ENCODE peak calls at places on chromosomes 1 and 21, in five cellular contexts. One of them, this sample, is unnamed.

GRCh38 chr1:225596152-225596551 is 56.8 kb downstream of the ENAH start:
- DNase-seq in endodermal cell: no peak
- DNase-seq in chondrocyte: no peak
- DNase-seq in GM23338: no peak
- DNase-seq in neural progenitor cell: no peak
- DNase-seq in this sample: no peak

GRCh38 chr1:3775498-3776230 is 3.1 kb downstream of the SMIM1 start:
- DNase-seq in endodermal cell: peak; percentile 85
- DNase-seq in chondrocyte: no peak
- DNase-seq in GM23338: peak; percentile 82
- DNase-seq in neural progenitor cell: peak; percentile 72
- DNase-seq in this sample: peak; percentile 86

GRCh38 chr1:55257958-55258357 is 42.8 kb upstream of the USP24 start:
- DNase-seq in endodermal cell: no peak
- DNase-seq in chondrocyte: no peak
- DNase-seq in GM23338: no peak
- DNase-seq in neural progenitor cell: no peak
- DNase-seq in this sample: peak; percentile 78

GRCh38 chr21:46153259-46154154 is 1.9 kb downstream of the FTCD start:
- DNase-seq in endodermal cell: peak; percentile 94
- DNase-seq in chondrocyte: peak; percentile 87
- DNase-seq in GM23338: peak; percentile 88
- DNase-seq in neural progenitor cell: peak; percentile 80
- DNase-seq in this sample: peak; percentile 26

GRCh38 chr1:85894651-85895050 is 186.4 kb upstream of the ZNHIT6 start:
- DNase-seq in endodermal cell: peak; percentile 72
- DNase-seq in chondrocyte: no peak
- DNase-seq in GM23338: peak; percentile 66
- DNase-seq in neural progenitor cell: peak; percentile 43
- DNase-seq in this sample: peak; percentile 54

GRCh38 chr1:167757433-167758309 is 35.9 kb downstream of the MPZL1 start:
- DNase-seq in endodermal cell: no peak
- DNase-seq in chondrocyte: no peak
- DNase-seq in GM23338: no peak
- DNase-seq in neural progenitor cell: no peak
- DNase-seq in this sample: no peak

GRCh38 chr1:150995896-150996295 is 10.8 kb downstream of the MINDY1 start:
- DNase-seq in endodermal cell: peak; percentile 86
- DNase-seq in chondrocyte: no peak
- DNase-seq in GM23338: peak; percentile 66
- DNase-seq in neural progenitor cell: peak; percentile 60
- DNase-seq in this sample: peak; percentile 47

GRCh38 chr1:11804666-11805453 is 904 bp downstream of the MTHFR start:
- DNase-seq in endodermal cell: no peak
- DNase-seq in chondrocyte: no peak
- DNase-seq in GM23338: peak; percentile 36
- DNase-seq in neural progenitor cell: peak; percentile 28
- DNase-seq in this sample: peak; percentile 31

GRCh38 chr1:105793541-105794146 is 1262.8 kb upstream of the PRMT6 start:
- DNase-seq in endodermal cell: peak; percentile 84
- DNase-seq in chondrocyte: no peak
- DNase-seq in GM23338: peak; percentile 76
- DNase-seq in neural progenitor cell: peak; percentile 70
- DNase-seq in this sample: peak; percentile 48

GRCh38 chr1:247854899-247855545 is 2.0 kb upstream of the TRIM58 start:
- DNase-seq in endodermal cell: no peak
- DNase-seq in chondrocyte: no peak
- DNase-seq in GM23338: peak; percentile 21
- DNase-seq in neural progenitor cell: no peak
- DNase-seq in this sample: no peak

GRCh38 chr1:247862756-247863155 is 5.8 kb downstream of the TRIM58 start:
- DNase-seq in endodermal cell: no peak
- DNase-seq in chondrocyte: no peak
- DNase-seq in GM23338: no peak
- DNase-seq in neural progenitor cell: no peak
- DNase-seq in this sample: no peak

GRCh38 chr1:247855911-247856310 is 1.1 kb upstream of the TRIM58 start:
- DNase-seq in endodermal cell: no peak
- DNase-seq in chondrocyte: no peak
- DNase-seq in GM23338: no peak
- DNase-seq in neural progenitor cell: no peak
- DNase-seq in this sample: no peak

GRCh38 chr1:247857986-247858356 is 984 bp downstream of the TRIM58 start:
- DNase-seq in endodermal cell: no peak
- DNase-seq in chondrocyte: no peak
- DNase-seq in GM23338: peak; percentile 31
- DNase-seq in neural progenitor cell: no peak
- DNase-seq in this sample: no peak

GRCh38 chr1:247857069-247857985 is at the start of gene TRIM58:
- DNase-seq in endodermal cell: no peak
- DNase-seq in chondrocyte: no peak
- DNase-seq in GM23338: peak; percentile 67
- DNase-seq in neural progenitor cell: no peak
- DNase-seq in this sample: no peak
- TF ChIP-seq CTCF in endodermal cell: peak; percentile 72
- TF ChIP-seq CTCF in chondrocyte: peak; percentile 19
- TF ChIP-seq CTCF in GM23338: no peak
- TF ChIP-seq CTCF in neural progenitor cell: no peak
- TF ChIP-seq CTCF in this sample: no peak

GRCh38 chr1:97743129-97743528 is 177.7 kb downstream of the DPYD start:
- DNase-seq in endodermal cell: no peak
- DNase-seq in chondrocyte: no peak
- DNase-seq in GM23338: peak; percentile 25
- DNase-seq in neural progenitor cell: no peak
- DNase-seq in this sample: no peak
- TF ChIP-seq CTCF in endodermal cell: no peak
- TF ChIP-seq CTCF in chondrocyte: no peak
- TF ChIP-seq CTCF in GM23338: no peak
- TF ChIP-seq CTCF in neural progenitor cell: no peak
- TF ChIP-seq CTCF in this sample: no peak

DNA sequence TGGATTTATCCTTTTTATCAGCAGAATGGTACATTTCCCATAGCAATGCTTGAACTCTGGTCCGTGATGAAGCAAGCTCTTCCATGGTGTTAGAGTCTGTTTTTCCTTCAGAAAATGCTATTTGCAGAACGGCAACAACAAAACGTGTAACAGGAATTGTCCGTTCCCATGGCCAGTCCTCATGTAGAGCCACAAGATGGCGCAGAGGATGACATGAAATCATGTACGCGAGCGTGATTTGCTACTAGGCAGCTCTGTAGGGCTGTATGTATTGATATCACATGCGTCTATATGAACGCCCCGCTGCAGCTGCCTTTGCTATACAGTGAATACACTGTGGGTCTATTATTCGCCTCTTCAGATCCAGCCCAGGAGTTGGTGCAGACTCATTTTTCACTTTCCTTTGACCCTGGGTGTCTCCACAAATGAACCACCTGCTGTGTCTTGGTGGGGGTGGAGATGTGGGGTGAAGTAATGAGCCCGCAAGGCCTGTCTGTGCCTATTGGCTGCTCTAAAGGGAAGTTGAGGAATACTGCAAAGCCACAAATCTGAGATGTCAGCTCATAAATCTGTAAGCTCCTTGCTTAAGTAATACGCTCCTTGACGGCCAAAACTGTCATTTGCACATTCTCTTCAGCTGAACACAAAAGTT is 361.5 kb downstream of the KIF26B start:
- DNase-seq in endodermal cell: no peak
- DNase-seq in chondrocyte: no peak
- DNase-seq in GM23338: peak; percentile 30
- DNase-seq in neural progenitor cell: peak; percentile 36
- DNase-seq in this sample: no peak
- TF ChIP-seq CTCF in endodermal cell: peak; percentile 52
- TF ChIP-seq CTCF in chondrocyte: peak; percentile 65
- TF ChIP-seq CTCF in GM23338: peak; percentile 28
- TF ChIP-seq CTCF in neural progenitor cell: peak; percentile 40
- TF ChIP-seq CTCF in this sample: no peak

DNA sequence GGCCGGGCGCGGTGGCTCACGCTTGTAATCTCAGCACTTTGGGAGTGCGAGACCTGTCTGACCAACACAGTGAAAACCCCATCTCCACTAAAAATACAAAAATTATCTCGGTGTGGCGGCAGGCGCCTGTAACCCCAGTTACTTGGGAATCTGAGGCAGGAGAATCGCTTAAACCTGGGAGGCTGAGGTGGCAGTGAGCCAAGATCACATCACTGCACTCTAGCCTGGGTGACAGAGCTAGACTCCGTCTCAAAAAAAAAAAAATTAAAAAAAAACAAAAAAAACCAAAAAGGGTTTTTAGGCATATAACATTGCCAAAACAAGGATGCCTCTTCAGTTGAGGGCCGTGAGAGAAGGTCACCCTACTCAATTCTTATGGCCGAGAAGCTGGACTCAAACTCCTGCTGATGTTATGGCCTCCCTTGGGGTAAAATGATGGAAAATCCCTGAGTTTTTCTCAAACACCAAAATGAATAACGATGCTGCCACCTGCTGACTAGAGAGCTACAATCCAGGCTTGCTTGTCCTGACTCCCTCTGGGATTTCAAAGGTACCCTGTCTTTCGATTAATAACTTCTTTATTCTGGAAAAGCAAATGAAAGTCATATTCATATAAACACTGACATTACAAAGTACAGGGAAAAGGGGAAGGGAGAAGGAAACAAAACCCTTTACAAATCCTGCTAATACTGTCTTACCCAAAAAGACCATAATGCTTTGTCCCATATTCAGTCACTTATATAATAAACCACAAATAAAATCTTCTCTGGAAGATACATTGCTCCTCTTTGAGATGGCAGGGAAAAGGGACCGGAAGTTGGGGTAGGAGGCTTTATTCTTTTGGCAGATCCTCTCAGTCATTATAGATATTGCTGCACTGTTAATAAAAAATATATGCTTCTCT is 10.7 kb downstream of the RAB42 start:
- DNase-seq in endodermal cell: peak; percentile 86
- DNase-seq in chondrocyte: no peak
- DNase-seq in GM23338: peak; percentile 90
- DNase-seq in neural progenitor cell: peak; percentile 80
- DNase-seq in this sample: peak; percentile 61
- TF ChIP-seq CTCF in endodermal cell: peak; percentile 83
- TF ChIP-seq CTCF in chondrocyte: peak; percentile 94
- TF ChIP-seq CTCF in GM23338: peak; percentile 85
- TF ChIP-seq CTCF in neural progenitor cell: peak; percentile 78
- TF ChIP-seq CTCF in this sample: peak; percentile 49

GRCh38 chr1:160416369-160416768 is 16.0 kb downstream of the VANGL2 start:
- DNase-seq in endodermal cell: peak; percentile 86
- DNase-seq in chondrocyte: no peak
- DNase-seq in GM23338: peak; percentile 78
- DNase-seq in neural progenitor cell: peak; percentile 63
- DNase-seq in this sample: no peak
- TF ChIP-seq CTCF in endodermal cell: peak; percentile 70
- TF ChIP-seq CTCF in chondrocyte: peak; percentile 73
- TF ChIP-seq CTCF in GM23338: peak; percentile 59
- TF ChIP-seq CTCF in neural progenitor cell: peak; percentile 55
- TF ChIP-seq CTCF in this sample: peak; percentile 21

DNA sequence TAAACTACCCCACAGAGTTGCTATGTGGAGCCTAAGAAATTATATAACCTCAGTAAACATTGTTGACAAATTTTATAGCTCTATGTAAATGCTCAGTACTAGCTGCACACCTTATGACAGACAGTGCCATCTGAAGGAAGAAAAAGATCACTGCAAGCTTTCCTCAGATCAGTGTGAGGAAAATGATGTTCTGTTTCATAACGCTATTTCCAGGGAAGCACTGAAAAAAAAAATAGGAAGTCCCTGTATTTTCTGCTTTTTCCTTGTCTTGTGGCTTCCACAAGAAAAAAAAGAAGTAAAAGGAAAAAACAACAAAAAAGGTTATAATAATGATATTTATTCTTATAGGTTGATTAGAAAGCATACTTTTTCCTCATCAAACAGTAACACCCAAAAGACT is 23.2 kb downstream of the LYST start:
- DNase-seq in endodermal cell: no peak
- DNase-seq in chondrocyte: no peak
- DNase-seq in GM23338: peak; percentile 27
- DNase-seq in neural progenitor cell: peak; percentile 19
- DNase-seq in this sample: peak; percentile 45
- TF ChIP-seq CTCF in endodermal cell: peak; percentile 73
- TF ChIP-seq CTCF in chondrocyte: peak; percentile 80
- TF ChIP-seq CTCF in GM23338: peak; percentile 57
- TF ChIP-seq CTCF in neural progenitor cell: peak; percentile 61
- TF ChIP-seq CTCF in this sample: peak; percentile 58

DNA sequence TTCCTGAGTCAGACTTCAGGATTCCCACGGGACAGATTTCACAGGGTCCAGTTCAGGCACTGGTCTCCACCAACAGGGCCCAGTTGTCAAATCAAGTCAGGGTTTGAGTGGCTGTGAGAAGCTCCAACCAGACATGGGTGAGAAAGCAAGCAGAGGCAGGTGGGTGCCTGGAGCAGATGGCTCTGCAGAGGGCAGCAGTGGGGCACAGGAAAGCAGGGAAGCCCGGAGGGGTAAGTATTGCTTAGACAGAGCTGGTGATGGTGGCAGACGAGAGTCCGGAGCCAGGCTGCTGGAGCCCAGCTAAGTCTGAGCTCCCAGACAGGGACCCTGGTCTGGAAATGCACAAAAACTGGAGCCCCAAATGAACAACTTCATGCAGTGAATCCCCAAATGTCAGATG is 40.4 kb downstream of the RIMS3 start:
- DNase-seq in endodermal cell: peak; percentile 69
- DNase-seq in chondrocyte: no peak
- DNase-seq in GM23338: peak; percentile 33
- DNase-seq in neural progenitor cell: peak; percentile 38
- DNase-seq in this sample: peak; percentile 44
- TF ChIP-seq CTCF in endodermal cell: peak; percentile 65
- TF ChIP-seq CTCF in chondrocyte: peak; percentile 63
- TF ChIP-seq CTCF in GM23338: peak; percentile 32
- TF ChIP-seq CTCF in neural progenitor cell: peak; percentile 38
- TF ChIP-seq CTCF in this sample: peak; percentile 24

DNA sequence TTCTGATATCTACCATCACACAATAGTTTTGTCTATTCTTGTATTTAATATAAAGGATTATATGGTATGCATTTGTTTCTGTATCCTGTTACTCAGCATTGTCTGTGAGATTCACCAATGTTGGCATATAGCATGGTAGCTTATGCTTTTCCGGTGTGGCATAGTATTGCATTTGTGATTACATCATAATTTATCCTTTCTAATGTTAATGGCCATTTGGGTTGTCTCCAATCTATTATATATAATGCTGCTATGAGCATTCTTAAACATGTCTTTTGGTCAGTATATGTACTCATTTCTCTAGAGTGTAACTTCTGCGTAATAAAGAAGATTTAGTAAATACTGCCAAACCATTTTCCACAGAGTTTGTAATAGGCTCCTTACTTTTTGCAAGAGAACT is 40.9 kb upstream of the GFI1 start:
- DNase-seq in endodermal cell: no peak
- DNase-seq in chondrocyte: no peak
- DNase-seq in GM23338: no peak
- DNase-seq in neural progenitor cell: no peak
- DNase-seq in this sample: no peak
- TF ChIP-seq CTCF in endodermal cell: no peak
- TF ChIP-seq CTCF in chondrocyte: no peak
- TF ChIP-seq CTCF in GM23338: no peak
- TF ChIP-seq CTCF in neural progenitor cell: no peak
- TF ChIP-seq CTCF in this sample: no peak